ENCODE peak calls at places on chromosome 13, in five cellular contexts. Y is neural crest cell, Z is AG04449, N is MCF 10A, S is T-cell. M is an unnamed sample.

GRCh38 chr13:46295531-46296464 is 84.1 kb downstream of the LRRC63 start:
- DNase-seq in Y (no peak), Z (peak), S (peak), N (peak), M (no peak)

GRCh38 chr13:50677687-50678463 is 165.6 kb downstream of the DLEU7 start:
- DNase-seq in Z (no peak), N (no peak), S (no peak), Y (no peak), M (no peak)

GRCh38 chr13:97395437-97396136 is 38.4 kb upstream of the RAP2A start:
- DNase-seq in Y (no peak), S (no peak), Z (no peak), N (peak), M (no peak)

GRCh38 chr13:40161008-40161694 is 505.3 kb downstream of the FOXO1 start:
- DNase-seq in Y (no peak), Z (no peak), N (peak), S (no peak), M (no peak)

GRCh38 chr13:93690139-93690538 is 463.5 kb downstream of the GPC6 start:
- DNase-seq in Z (no peak), Y (peak), S (no peak), N (peak), M (no peak)

GRCh38 chr13:99828114-99828513 is 143.5 kb downstream of the ZIC5 start:
- DNase-seq in Z (no peak), S (no peak), Y (no peak), N (no peak), M (no peak)

GRCh38 chr13:54640719-54641118 is 1612.1 kb downstream of the OLFM4 start:
- DNase-seq in N (no peak), S (no peak), Z (no peak), Y (no peak), M (no peak)

GRCh38 chr13:112074139-112074710 is 7.3 kb downstream of the SOX1 start:
- DNase-seq in Z (no peak), S (no peak), Y (no peak), N (no peak), M (no peak)

GRCh38 chr13:41905600-41906254 is 55.2 kb downstream of the VWA8 start:
- DNase-seq in N (peak), Z (no peak), S (no peak), Y (no peak), M (no peak)

GRCh38 chr13:90105276-90105675 is 1242.2 kb upstream of the MIR17HG start:
- DNase-seq in S (no peak), Y (no peak), Z (no peak), N (peak), M (no peak)

GRCh38 chr13:21608961-21609360 is 5.0 kb upstream of the MICU2 start:
- DNase-seq in S (no peak), Z (no peak), Y (no peak), N (peak), M (no peak)

GRCh38 chr13:74633734-74634133 is 499.5 kb upstream of the KLF12 start:
- DNase-seq in N (no peak), Z (no peak), Y (no peak), S (no peak), M (no peak)

GRCh38 chr13:27960362-27961226 is 8.5 kb downstream of the CDX2 start:
- DNase-seq in Z (no peak), Y (peak), N (peak), S (no peak), M (peak)

GRCh38 chr13:24605923-24606372 is 74.3 kb upstream of the ATP12A start:
- DNase-seq in S (no peak), N (peak), Y (no peak), Z (no peak), M (no peak)

GRCh38 chr13:48574036-48574796 is 41.3 kb upstream of the RCBTB2 start:
- DNase-seq in Z (no peak), Y (no peak), S (no peak), N (no peak), M (no peak)

GRCh38 chr13:51623473-51623872 is 39.2 kb downstream of the WDFY2 start:
- DNase-seq in S (no peak), Z (no peak), N (no peak), Y (no peak), M (no peak)

GRCh38 chr13:113835461-113836274 is 28.2 kb downstream of the GAS6 start:
- DNase-seq in Y (no peak), N (no peak), Z (no peak), S (no peak), M (no peak)

GRCh38 chr13:77918391-77919261 is at the start of gene EDNRB:
- DNase-seq in Y (peak), N (no peak), Z (no peak), S (no peak), M (peak)

GRCh38 chr13:92827503-92827902 is 399.1 kb upstream of the GPC6 start:
- DNase-seq in N (peak), Y (no peak), Z (no peak), S (no peak), M (no peak)

GRCh38 chr13:77779461-77780272 is 82.2 kb downstream of the SLAIN1 start:
- DNase-seq in N (peak), S (no peak), Y (peak), Z (peak), M (no peak)

GRCh38 chr13:109152311-109152820 is 523.0 kb downstream of the MYO16 start:
- DNase-seq in Y (no peak), S (no peak), N (no peak), Z (no peak), M (no peak)

GRCh38 chr13:68748038-68748437 is 1359.6 kb upstream of the ATXN8OS start:
- DNase-seq in Z (no peak), S (no peak), N (peak), Y (no peak), M (no peak)

GRCh38 chr13:45310341-45311138 is 30.4 kb downstream of the TPT1 start:
- DNase-seq in N (no peak), Y (no peak), Z (no peak), S (no peak), M (no peak)

GRCh38 chr13:66994097-66994496 is 236.0 kb downstream of the PCDH9 start:
- DNase-seq in S (no peak), Z (no peak), Y (peak), N (peak), M (peak)

GRCh38 chr13:95716231-95716630 is 39.3 kb downstream of the DNAJC3 start:
- DNase-seq in Z (no peak), Y (no peak), S (no peak), N (no peak), M (no peak)

M was measured in ecto neural progenitor cell.